ENCODE peak calls at places on chromosomes 5 and 9, in ten cellular contexts. One of them, this sample, is unnamed.
A peak's percentile ranks its signal among the peaks of the same experiment; 100 is the strongest.

GRCh38 chr5:56900395-56900794 is 9.0 kb upstream of the SETD9 start:
- DNase-seq in A549: no peak
- DNase-seq in uterus: no peak
- DNase-seq in PC-9: no peak
- DNase-seq in SK-N-SH: no peak
- DNase-seq in Karpas-422: no peak
- DNase-seq in CD4-positive, alpha-beta T cell: no peak
- DNase-seq in fibroblast of lung: peak; percentile 38
- DNase-seq in vagina: no peak
- DNase-seq in aorta: no peak
- DNase-seq in this sample: no peak

GRCh38 chr9:18861599-18862546 is 171.1 kb downstream of the SAXO1 start:
- DNase-seq in CD4-positive, alpha-beta T cell: no peak
- DNase-seq in aorta: peak; percentile 85
- DNase-seq in SK-N-SH: no peak
- DNase-seq in PC-9: no peak
- DNase-seq in A549: no peak
- DNase-seq in fibroblast of lung: peak; percentile 77
- DNase-seq in Karpas-422: no peak
- DNase-seq in vagina: no peak
- DNase-seq in uterus: peak; percentile 69
- DNase-seq in this sample: no peak

GRCh38 chr5:40626834-40627233 is 52.9 kb upstream of the PTGER4 start:
- DNase-seq in PC-9: peak; percentile 33
- DNase-seq in Karpas-422: no peak
- DNase-seq in SK-N-SH: no peak
- DNase-seq in CD4-positive, alpha-beta T cell: no peak
- DNase-seq in fibroblast of lung: no peak
- DNase-seq in vagina: no peak
- DNase-seq in uterus: no peak
- DNase-seq in A549: no peak
- DNase-seq in aorta: no peak
- DNase-seq in this sample: no peak

GRCh38 chr9:38629511-38629910 is 9.1 kb upstream of the ANKRD18A start:
- DNase-seq in aorta: no peak
- DNase-seq in vagina: no peak
- DNase-seq in uterus: no peak
- DNase-seq in PC-9: no peak
- DNase-seq in fibroblast of lung: no peak
- DNase-seq in CD4-positive, alpha-beta T cell: no peak
- DNase-seq in A549: no peak
- DNase-seq in Karpas-422: no peak
- DNase-seq in SK-N-SH: no peak
- DNase-seq in this sample: no peak

GRCh38 chr5:54944364-54944763 is 41.0 kb downstream of the ESM1 start:
- DNase-seq in SK-N-SH: peak; percentile 22
- DNase-seq in aorta: no peak
- DNase-seq in fibroblast of lung: peak; percentile 30
- DNase-seq in Karpas-422: peak; percentile 62
- DNase-seq in PC-9: no peak
- DNase-seq in uterus: no peak
- DNase-seq in vagina: no peak
- DNase-seq in CD4-positive, alpha-beta T cell: peak; percentile 32
- DNase-seq in A549: peak; percentile 19
- DNase-seq in this sample: no peak

GRCh38 chr9:81455417-81455816 is 233.9 kb downstream of the TLE1 start:
- DNase-seq in SK-N-SH: no peak
- DNase-seq in uterus: no peak
- DNase-seq in CD4-positive, alpha-beta T cell: no peak
- DNase-seq in fibroblast of lung: peak; percentile 26
- DNase-seq in aorta: no peak
- DNase-seq in Karpas-422: no peak
- DNase-seq in vagina: no peak
- DNase-seq in PC-9: no peak
- DNase-seq in A549: no peak
- DNase-seq in this sample: no peak

GRCh38 chr5:112929336-112930081 is 7.5 kb upstream of the REEP5 start:
- DNase-seq in A549: no peak
- DNase-seq in aorta: no peak
- DNase-seq in PC-9: no peak
- DNase-seq in fibroblast of lung: no peak
- DNase-seq in uterus: no peak
- DNase-seq in vagina: no peak
- DNase-seq in SK-N-SH: no peak
- DNase-seq in CD4-positive, alpha-beta T cell: no peak
- DNase-seq in Karpas-422: no peak
- DNase-seq in this sample: no peak

GRCh38 chr5:101687630-101688029 is 608.5 kb downstream of the SLCO4C1 start:
- DNase-seq in fibroblast of lung: peak; percentile 32
- DNase-seq in SK-N-SH: no peak
- DNase-seq in uterus: no peak
- DNase-seq in Karpas-422: no peak
- DNase-seq in A549: no peak
- DNase-seq in vagina: no peak
- DNase-seq in aorta: no peak
- DNase-seq in PC-9: no peak
- DNase-seq in CD4-positive, alpha-beta T cell: no peak
- DNase-seq in this sample: no peak

GRCh38 chr5:50958852-50959457 is 292.5 kb downstream of the PARP8 start:
- DNase-seq in PC-9: no peak
- DNase-seq in vagina: no peak
- DNase-seq in CD4-positive, alpha-beta T cell: no peak
- DNase-seq in aorta: no peak
- DNase-seq in uterus: no peak
- DNase-seq in A549: peak; percentile 35
- DNase-seq in SK-N-SH: peak; percentile 59
- DNase-seq in fibroblast of lung: peak; percentile 19
- DNase-seq in Karpas-422: peak; percentile 72
- DNase-seq in this sample: no peak

GRCh38 chr5:111787006-111787405 is 30.0 kb upstream of the NREP start:
- DNase-seq in A549: no peak
- DNase-seq in CD4-positive, alpha-beta T cell: no peak
- DNase-seq in SK-N-SH: no peak
- DNase-seq in PC-9: no peak
- DNase-seq in vagina: no peak
- DNase-seq in Karpas-422: no peak
- DNase-seq in aorta: no peak
- DNase-seq in uterus: no peak
- DNase-seq in fibroblast of lung: peak; percentile 35
- DNase-seq in this sample: no peak

GRCh38 chr9:113621309-113621791 is 157.8 kb downstream of the RGS3 start:
- DNase-seq in CD4-positive, alpha-beta T cell: no peak
- DNase-seq in A549: no peak
- DNase-seq in uterus: peak; percentile 77
- DNase-seq in fibroblast of lung: peak; percentile 97
- DNase-seq in SK-N-SH: no peak
- DNase-seq in Karpas-422: no peak
- DNase-seq in PC-9: no peak
- DNase-seq in aorta: peak; percentile 94
- DNase-seq in vagina: no peak
- DNase-seq in this sample: no peak

DNA sequence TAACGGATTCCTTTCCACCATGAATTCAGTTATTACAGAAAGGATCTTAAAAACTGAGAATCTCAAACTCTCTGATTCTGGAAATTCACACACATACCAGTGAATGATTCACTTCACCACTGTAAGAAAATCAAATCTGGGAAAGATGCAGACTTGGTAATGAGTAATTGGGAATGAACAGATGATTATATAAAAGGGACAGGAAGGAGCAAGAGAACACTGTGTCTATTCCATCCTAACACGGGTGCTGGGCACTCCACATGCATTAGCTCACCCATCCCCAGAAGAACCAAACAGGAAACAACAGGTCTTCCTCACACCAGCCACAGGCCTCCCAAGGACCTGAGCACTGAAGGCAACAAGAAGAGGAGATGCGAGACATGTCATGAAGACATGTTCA is 74.8 kb upstream of the ZNF622 start:
- DNase-seq in aorta: no peak
- DNase-seq in A549: no peak
- DNase-seq in uterus: no peak
- DNase-seq in Karpas-422: no peak
- DNase-seq in SK-N-SH: no peak
- DNase-seq in PC-9: no peak
- DNase-seq in CD4-positive, alpha-beta T cell: no peak
- DNase-seq in fibroblast of lung: peak; percentile 90
- DNase-seq in vagina: no peak
- DNase-seq in this sample: peak; percentile 69
- H3K27ac ChIP-seq in aorta: no peak overlapping the region
- H3K27ac ChIP-seq in A549: no peak overlapping the region
- H3K27ac ChIP-seq in uterus: peak overlapping the region; percentile 15
- H3K27ac ChIP-seq in Karpas-422: no peak overlapping the region
- H3K27ac ChIP-seq in SK-N-SH: peak overlapping the region; percentile 64
- H3K27ac ChIP-seq in PC-9: no peak overlapping the region
- H3K27ac ChIP-seq in CD4-positive, alpha-beta T cell: no peak overlapping the region
- H3K27ac ChIP-seq in fibroblast of lung: peak overlapping the region; percentile 40
- H3K27ac ChIP-seq in vagina: peak overlapping the region; percentile 74
- H3K27ac ChIP-seq in this sample: peak overlapping the region; percentile 63

DNA sequence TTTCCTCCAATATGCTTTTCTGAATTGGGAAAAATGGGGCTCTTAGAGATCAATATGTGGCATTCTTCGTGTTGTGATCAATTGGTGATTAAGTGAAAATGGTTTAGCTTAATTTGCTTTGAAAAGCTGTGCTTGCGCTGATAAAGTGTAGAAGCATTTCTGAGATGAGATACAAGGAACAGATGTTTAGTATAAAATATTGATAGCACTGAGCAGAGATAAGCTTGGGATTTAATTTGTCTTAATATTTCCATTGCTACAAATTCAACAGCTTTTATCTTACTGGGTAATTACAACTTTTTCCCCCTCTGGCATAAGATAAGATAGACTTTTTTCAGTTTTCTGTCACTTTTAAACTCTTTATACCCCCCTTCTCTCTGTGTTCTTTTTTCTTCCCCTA is 2204.9 kb upstream of the WWC1 start:
- DNase-seq in uterus: no peak
- DNase-seq in PC-9: no peak
- DNase-seq in SK-N-SH: peak; percentile 14
- DNase-seq in A549: no peak
- DNase-seq in Karpas-422: no peak
- DNase-seq in aorta: no peak
- DNase-seq in vagina: no peak
- DNase-seq in fibroblast of lung: no peak
- DNase-seq in CD4-positive, alpha-beta T cell: no peak
- DNase-seq in this sample: no peak
- H3K27ac ChIP-seq in uterus: no peak overlapping the region
- H3K27ac ChIP-seq in PC-9: no peak overlapping the region
- H3K27ac ChIP-seq in SK-N-SH: no peak overlapping the region
- H3K27ac ChIP-seq in A549: no peak overlapping the region
- H3K27ac ChIP-seq in Karpas-422: no peak overlapping the region
- H3K27ac ChIP-seq in aorta: no peak overlapping the region
- H3K27ac ChIP-seq in vagina: no peak overlapping the region
- H3K27ac ChIP-seq in fibroblast of lung: no peak overlapping the region
- H3K27ac ChIP-seq in CD4-positive, alpha-beta T cell: no peak overlapping the region
- H3K27ac ChIP-seq in this sample: no peak overlapping the region

GRCh38 chr9:89425921-89426388 is 72.0 kb downstream of the SEMA4D start:
- DNase-seq in aorta: peak; percentile 30
- DNase-seq in vagina: no peak
- DNase-seq in SK-N-SH: no peak
- DNase-seq in Karpas-422: no peak
- DNase-seq in fibroblast of lung: peak; percentile 21
- DNase-seq in CD4-positive, alpha-beta T cell: no peak
- DNase-seq in A549: no peak
- DNase-seq in PC-9: no peak
- DNase-seq in uterus: no peak
- DNase-seq in this sample: no peak

GRCh38 chr9:89422151-89422918 is 75.6 kb downstream of the SEMA4D start:
- DNase-seq in uterus: no peak
- DNase-seq in Karpas-422: no peak
- DNase-seq in aorta: no peak
- DNase-seq in vagina: no peak
- DNase-seq in A549: no peak
- DNase-seq in fibroblast of lung: peak; percentile 60
- DNase-seq in SK-N-SH: no peak
- DNase-seq in PC-9: no peak
- DNase-seq in CD4-positive, alpha-beta T cell: no peak
- DNase-seq in this sample: no peak

GRCh38 chr9:89426389-89426961 is 71.4 kb downstream of the SEMA4D start:
- DNase-seq in uterus: no peak
- DNase-seq in Karpas-422: no peak
- DNase-seq in vagina: no peak
- DNase-seq in CD4-positive, alpha-beta T cell: no peak
- DNase-seq in A549: no peak
- DNase-seq in PC-9: no peak
- DNase-seq in fibroblast of lung: no peak
- DNase-seq in SK-N-SH: no peak
- DNase-seq in aorta: peak; percentile 20
- DNase-seq in this sample: no peak

GRCh38 chr9:89427621-89428221 is 70.2 kb downstream of the SEMA4D start:
- DNase-seq in A549: no peak
- DNase-seq in vagina: no peak
- DNase-seq in PC-9: no peak
- DNase-seq in uterus: no peak
- DNase-seq in Karpas-422: no peak
- DNase-seq in aorta: peak; percentile 31
- DNase-seq in fibroblast of lung: no peak
- DNase-seq in SK-N-SH: no peak
- DNase-seq in CD4-positive, alpha-beta T cell: peak; percentile 55
- DNase-seq in this sample: no peak

DNA sequence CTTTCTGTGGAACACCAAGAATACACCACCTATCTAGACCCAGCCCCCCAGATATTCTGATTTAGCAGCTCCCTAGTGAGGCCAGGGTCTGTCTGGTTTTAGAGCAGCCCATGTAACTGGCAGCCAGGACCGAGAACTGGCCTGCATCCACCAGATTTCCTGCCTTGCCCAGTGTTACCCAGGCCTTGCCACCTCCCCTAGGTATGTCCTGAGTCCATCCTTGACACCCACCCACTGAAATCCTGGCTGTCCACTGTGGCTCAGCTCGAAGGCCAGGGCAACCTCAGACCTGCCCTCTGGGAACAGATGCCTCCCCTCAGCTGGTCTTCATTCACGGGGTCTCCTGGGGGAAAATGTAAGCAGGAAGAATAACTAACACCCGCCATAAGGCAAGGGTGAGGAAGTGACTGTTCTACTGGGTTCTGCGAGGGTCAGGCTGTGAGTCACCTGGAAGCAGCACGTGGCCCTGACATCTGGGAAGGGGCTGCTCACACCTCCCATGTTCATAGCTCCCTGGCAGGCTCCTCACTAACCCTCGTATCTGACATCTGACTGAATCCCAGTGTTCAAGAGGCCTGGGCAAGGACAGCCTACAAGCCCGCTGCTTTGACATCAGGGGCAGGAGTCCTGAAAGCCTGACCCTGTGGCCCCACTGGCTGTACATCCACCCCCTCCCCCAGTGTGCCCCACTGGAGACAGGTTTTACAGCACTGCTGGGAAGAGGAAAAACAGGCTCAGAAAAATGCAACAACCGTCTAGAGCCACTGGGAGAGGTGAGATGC is 72.7 kb downstream of the SEMA4D start:
- DNase-seq in PC-9: no peak
- DNase-seq in fibroblast of lung: peak; percentile 23
- DNase-seq in aorta: no peak
- DNase-seq in uterus: no peak
- DNase-seq in SK-N-SH: no peak
- DNase-seq in CD4-positive, alpha-beta T cell: no peak
- DNase-seq in vagina: no peak
- DNase-seq in A549: no peak
- DNase-seq in Karpas-422: no peak
- DNase-seq in this sample: no peak
- H3K27ac ChIP-seq in PC-9: no peak overlapping the region
- H3K27ac ChIP-seq in fibroblast of lung: no peak overlapping the region
- H3K27ac ChIP-seq in aorta: no peak overlapping the region
- H3K27ac ChIP-seq in uterus: no peak overlapping the region
- H3K27ac ChIP-seq in SK-N-SH: no peak overlapping the region
- H3K27ac ChIP-seq in CD4-positive, alpha-beta T cell: peak overlapping the region; percentile 67
- H3K27ac ChIP-seq in vagina: peak overlapping the region; percentile 9
- H3K27ac ChIP-seq in A549: no peak overlapping the region
- H3K27ac ChIP-seq in Karpas-422: no peak overlapping the region
- H3K27ac ChIP-seq in this sample: no peak overlapping the region

GRCh38 chr9:93566408-93567270 is 9.7 kb upstream of the PHF2 start:
- DNase-seq in SK-N-SH: peak; percentile 99
- DNase-seq in Karpas-422: peak; percentile 98
- DNase-seq in uterus: peak; percentile 99
- DNase-seq in aorta: peak; percentile 99
- DNase-seq in A549: peak; percentile 95
- DNase-seq in vagina: no peak
- DNase-seq in PC-9: peak; percentile 84
- DNase-seq in fibroblast of lung: peak; percentile 92
- DNase-seq in CD4-positive, alpha-beta T cell: peak; percentile 99
- DNase-seq in this sample: peak; percentile 63
- H3K27ac ChIP-seq in SK-N-SH: peak overlapping the region; percentile 81
- H3K27ac ChIP-seq in Karpas-422: peak overlapping the region; percentile 77
- H3K27ac ChIP-seq in uterus: peak overlapping the region; percentile 91
- H3K27ac ChIP-seq in aorta: peak overlapping the region; percentile 83
- H3K27ac ChIP-seq in A549: peak overlapping the region; percentile 92
- H3K27ac ChIP-seq in vagina: peak overlapping the region; percentile 92
- H3K27ac ChIP-seq in PC-9: peak overlapping the region; percentile 66
- H3K27ac ChIP-seq in fibroblast of lung: peak overlapping the region; percentile 89
- H3K27ac ChIP-seq in CD4-positive, alpha-beta T cell: peak overlapping the region; percentile 89
- H3K27ac ChIP-seq in this sample: peak overlapping the region; percentile 84

This sample was measured in keratinocyte.